ENCODE peak calls at places on chromosomes 16 and 17, in ten cellular contexts. B, E, O, W, Z, F, P, K, L and S are unnamed samples.
A peak's percentile ranks its signal among the peaks of the same experiment; 100 is the strongest.

GRCh38 chr16:10180771-10181163 is 1.5 kb downstream of the GRIN2A start:
- DNase-seq in O (no peak), L (no peak), Z (no peak), E (peak; percentile 20), W (no peak), F (peak; percentile 57), P (no peak), K (peak; percentile 95), B (no peak), S (peak; percentile 8)

GRCh38 chr16:84484579-84485254 is 19.7 kb downstream of the MEAK7 start:
- DNase-seq in K (peak; percentile 86), F (peak; percentile 54), B (peak; percentile 62), P (peak; percentile 65), O (peak; percentile 73), Z (peak; percentile 83), W (peak; percentile 82), E (peak; percentile 70), L (peak; percentile 61), S (peak; percentile 68)

GRCh38 chr17:30336369-30337171 is 2.7 kb upstream of the TMIGD1 start:
- DNase-seq in P (peak; percentile 85), L (peak; percentile 25), F (peak; percentile 73), E (peak; percentile 79), Z (no peak), W (peak; percentile 68), O (peak; percentile 62), K (peak; percentile 89), B (no peak), S (peak; percentile 58)

GRCh38 chr17:19630035-19630434 is 18.5 kb upstream of the ALDH3A2 start:
- DNase-seq in O (no peak), L (no peak), W (no peak), Z (no peak), P (no peak), F (no peak), E (no peak), K (no peak), B (no peak), S (no peak)

GRCh38 chr17:64188088-64188487 is 58.1 kb upstream of the ERN1 start:
- DNase-seq in W (no peak), P (no peak), E (no peak), B (no peak), Z (no peak), L (no peak), F (no peak), O (no peak), K (no peak), S (no peak)

GRCh38 chr17:61464121-61464905 is 12.1 kb downstream of the TBX4 start:
- DNase-seq in B (no peak), E (no peak), O (no peak), L (no peak), W (no peak), K (peak; percentile 68), F (no peak), P (no peak), Z (peak; percentile 58), S (no peak)

GRCh38 chr17:75783803-75784472 is 668 bp upstream of the UNK start:
- DNase-seq in L (peak; percentile 54), P (no peak), B (no peak), O (no peak), K (no peak), F (peak; percentile 76), E (no peak), W (no peak), Z (peak; percentile 93), S (no peak)

GRCh38 chr16:19102187-19102872 is 11.4 kb upstream of the ITPRIPL2 start:
- DNase-seq in L (no peak), Z (peak; percentile 34), W (no peak), K (peak; percentile 34), B (no peak), F (no peak), P (no peak), O (no peak), E (no peak), S (no peak)

GRCh38 chr16:81175325-81175891 is 63.1 kb upstream of the BCO1 start:
- DNase-seq in B (no peak), E (no peak), Z (no peak), F (no peak), L (peak; percentile 25), O (peak; percentile 62), P (no peak), K (no peak), W (peak; percentile 63), S (peak; percentile 68)

DNA sequence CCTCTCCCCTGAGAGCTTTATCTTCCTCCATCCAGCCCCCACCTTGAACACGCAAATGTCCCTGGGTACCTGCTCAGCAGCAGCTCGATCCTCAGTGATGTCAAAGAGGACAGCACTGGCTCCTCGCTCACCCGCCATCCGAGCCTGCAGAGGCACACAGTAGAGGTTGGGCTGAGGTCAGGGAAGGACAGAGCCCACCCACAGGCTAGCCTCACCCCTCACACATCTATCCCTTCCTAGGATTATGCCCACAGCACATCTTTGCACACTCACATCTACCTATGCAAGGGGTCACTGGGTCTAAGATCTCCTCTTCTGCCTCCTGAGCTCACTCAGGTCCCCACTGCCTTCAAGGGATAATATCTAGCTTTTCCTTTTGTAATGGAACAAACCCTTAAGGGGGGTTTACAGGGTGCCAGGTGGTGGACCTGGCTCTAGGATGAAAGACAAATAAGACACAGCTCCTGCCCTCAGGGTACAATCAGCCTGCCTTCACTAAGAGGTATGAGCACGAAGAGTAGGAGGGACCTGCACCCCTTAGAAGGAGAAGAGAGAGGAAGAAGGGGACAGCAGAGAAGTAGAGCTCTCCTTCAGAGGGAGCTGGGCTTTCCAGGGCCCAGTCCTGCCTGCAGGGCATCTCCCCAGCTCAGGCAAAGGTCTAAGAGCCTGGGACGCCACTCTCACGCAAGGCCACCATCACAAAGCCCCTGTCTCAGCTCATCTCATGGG is 11.6 kb upstream of the SUPT4H1 start:
- DNase-seq in L (no peak), K (no peak), Z (no peak), E (no peak), O (no peak), F (no peak), B (no peak), P (no peak), W (no peak), S (no peak)
- H3K4me3 ChIP-seq in L (no peak overlapping the region), K (no peak overlapping the region), Z (no peak overlapping the region), E (no peak overlapping the region), O (no peak overlapping the region), F (no peak overlapping the region), B (no peak overlapping the region), P (no peak overlapping the region), W (no peak overlapping the region), S (no peak overlapping the region)

DNA sequence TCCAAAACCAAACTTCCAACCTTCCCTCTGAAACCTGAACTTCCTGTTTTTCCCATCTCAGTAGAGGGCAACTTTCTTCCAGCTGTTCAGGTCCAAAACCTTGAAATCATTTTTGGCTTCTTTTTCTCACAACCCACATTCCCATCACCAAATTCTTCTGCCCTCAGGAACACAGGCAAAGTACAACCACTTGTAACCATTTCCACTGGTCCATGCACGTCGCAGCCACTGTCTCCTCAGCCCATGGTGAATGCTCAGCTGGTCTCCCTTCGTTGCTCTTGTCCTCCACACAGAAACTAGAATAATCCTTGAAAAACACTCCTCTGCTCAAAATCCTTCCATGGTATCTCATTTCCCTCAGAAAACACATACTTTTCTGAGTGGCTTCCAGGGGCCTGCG is 3.7 kb upstream of the ADAT1 start:
- DNase-seq in F (no peak), Z (no peak), K (no peak), L (no peak), O (no peak), E (no peak), B (no peak), W (no peak), P (no peak), S (no peak)
- TF ChIP-seq CTCF in F (no peak), Z (no peak), K (no peak), L (no peak), O (no peak), E (no peak), B (no peak), W (no peak), P (no peak), S (no peak)

GRCh38 chr16:22093952-22094351 is 1.6 kb downstream of the VWA3A start:
- DNase-seq in B (no peak), K (no peak), O (peak; percentile 11), E (no peak), L (no peak), P (no peak), W (no peak), F (no peak), Z (no peak), S (no peak)

GRCh38 chr16:22099256-22099975 is 7.1 kb downstream of the VWA3A start:
- DNase-seq in O (no peak), E (no peak), Z (no peak), F (no peak), L (no peak), W (no peak), B (no peak), P (no peak), K (no peak), S (no peak)

GRCh38 chr16:22103371-22103890 is 11.1 kb downstream of the VWA3A start:
- DNase-seq in E (no peak), L (no peak), W (no peak), K (no peak), F (no peak), Z (no peak), P (no peak), O (no peak), B (no peak), S (no peak)

DNA sequence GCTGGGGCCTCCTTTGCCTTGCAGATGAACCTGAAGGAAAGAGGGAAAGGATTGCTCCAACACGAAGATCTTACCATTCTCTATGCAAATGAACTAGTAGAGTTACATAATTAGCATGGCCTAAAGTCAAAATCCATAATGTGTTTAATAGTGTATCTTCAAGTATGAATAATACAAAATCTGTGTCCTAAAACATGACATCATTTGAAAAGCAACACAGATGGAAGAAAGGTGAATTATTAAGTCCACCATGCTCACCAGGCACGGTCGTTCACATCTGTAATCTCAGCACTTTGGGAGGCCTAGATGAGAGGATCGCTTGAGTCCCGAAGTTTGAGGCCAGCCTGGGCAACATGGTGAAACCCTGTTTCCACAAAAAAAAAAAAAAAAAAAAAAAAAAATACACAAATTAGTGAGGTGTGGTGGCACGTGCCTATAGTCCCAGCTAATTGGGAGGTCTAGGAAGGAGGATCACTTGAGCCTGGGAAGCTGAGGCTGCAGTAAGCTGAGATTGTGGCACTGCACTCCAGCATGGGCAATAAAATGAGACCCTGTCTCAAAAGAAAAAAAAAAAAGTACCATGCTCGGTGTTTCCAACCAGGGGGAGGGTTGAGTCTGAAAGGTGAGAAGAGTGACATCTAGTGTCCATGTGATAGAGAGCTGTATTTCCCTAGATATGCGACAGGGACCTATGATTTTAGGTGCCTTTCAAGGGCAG is 6.4 kb downstream of the VWA3A start:
- DNase-seq in K (peak; percentile 61), W (peak; percentile 66), E (no peak), L (peak; percentile 20), F (no peak), Z (no peak), O (peak; percentile 63), B (no peak), P (no peak), S (peak; percentile 52)
- H3K4me3 ChIP-seq in K (no peak overlapping the region), W (no peak overlapping the region), E (no peak overlapping the region), L (no peak overlapping the region), F (no peak overlapping the region), Z (no peak overlapping the region), O (no peak overlapping the region), B (no peak overlapping the region), P (no peak overlapping the region), S (no peak overlapping the region)

DNA sequence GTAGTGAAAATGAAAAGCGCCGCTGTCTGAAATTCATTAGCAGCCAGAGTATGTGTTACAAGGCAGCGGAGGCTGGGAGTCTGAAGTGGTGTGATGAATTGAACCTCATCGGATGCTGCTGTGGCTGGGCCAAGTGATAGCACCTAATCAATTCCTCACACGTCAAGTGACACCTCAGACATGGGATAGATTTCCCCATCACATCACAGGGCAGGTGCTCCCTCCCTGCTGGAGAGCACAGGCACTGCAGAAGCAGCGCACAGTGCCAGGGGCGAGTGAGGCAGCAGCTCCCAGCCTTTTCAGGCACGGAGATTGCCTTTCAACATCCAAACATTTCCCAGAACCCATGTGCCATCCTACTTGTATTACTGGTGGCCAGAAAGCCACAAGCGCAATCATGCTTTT is 32.2 kb downstream of the DRC3 start:
- DNase-seq in E (no peak), L (no peak), F (no peak), Z (no peak), W (no peak), P (no peak), O (no peak), B (no peak), K (peak; percentile 89), S (no peak)
- TF ChIP-seq CTCF in E (no peak), L (no peak), F (no peak), Z (no peak), W (peak; percentile 41), P (peak; percentile 17), O (peak; percentile 43), B (peak; percentile 62), K (peak; percentile 78), S (peak; percentile 20)